ENCODE peak calls at places on chromosomes 5 and 9, in eight cellular contexts. One of them, this sample, is unnamed.

GRCh38 chr9:71285191-71285656 is 163.8 kb upstream of the TRPM3 start:
- DNase-seq in fibroblast of lung: peak; percentile 46
- DNase-seq in esophagus squamous epithelium: no peak
- DNase-seq in BE2C: peak; percentile 65
- DNase-seq in heart left ventricle: peak; percentile 31
- DNase-seq in kidney epithelial cell: peak; percentile 9
- DNase-seq in SK-N-SH: peak; percentile 32
- DNase-seq in uterus: no peak
- DNase-seq in this sample: peak; percentile 10

GRCh38 chr5:463952-464351 is 21.0 kb downstream of the EXOC3 start:
- DNase-seq in fibroblast of lung: no peak
- DNase-seq in esophagus squamous epithelium: no peak
- DNase-seq in BE2C: no peak
- DNase-seq in heart left ventricle: peak; percentile 11
- DNase-seq in kidney epithelial cell: no peak
- DNase-seq in SK-N-SH: no peak
- DNase-seq in uterus: no peak
- DNase-seq in this sample: no peak

GRCh38 chr5:159678800-159679392 is 237.4 kb upstream of the ADRA1B start:
- DNase-seq in fibroblast of lung: no peak
- DNase-seq in esophagus squamous epithelium: no peak
- DNase-seq in BE2C: no peak
- DNase-seq in heart left ventricle: no peak
- DNase-seq in kidney epithelial cell: no peak
- DNase-seq in SK-N-SH: no peak
- DNase-seq in uterus: no peak
- DNase-seq in this sample: no peak

GRCh38 chr9:96209407-96210031 is 92.5 kb downstream of the HSD17B3 start:
- DNase-seq in fibroblast of lung: peak; percentile 59
- DNase-seq in esophagus squamous epithelium: no peak
- DNase-seq in BE2C: no peak
- DNase-seq in heart left ventricle: no peak
- DNase-seq in kidney epithelial cell: no peak
- DNase-seq in SK-N-SH: no peak
- DNase-seq in uterus: no peak
- DNase-seq in this sample: no peak

GRCh38 chr9:14212116-14212515 is 101.8 kb downstream of the NFIB start:
- DNase-seq in fibroblast of lung: peak; percentile 84
- DNase-seq in esophagus squamous epithelium: no peak
- DNase-seq in BE2C: no peak
- DNase-seq in heart left ventricle: no peak
- DNase-seq in kidney epithelial cell: peak; percentile 51
- DNase-seq in SK-N-SH: no peak
- DNase-seq in uterus: no peak
- DNase-seq in this sample: no peak

GRCh38 chr5:43017438-43017820 is 22.7 kb downstream of the ANXA2R start:
- DNase-seq in fibroblast of lung: peak; percentile 53
- DNase-seq in esophagus squamous epithelium: no peak
- DNase-seq in BE2C: no peak
- DNase-seq in heart left ventricle: peak; percentile 56
- DNase-seq in kidney epithelial cell: no peak
- DNase-seq in SK-N-SH: no peak
- DNase-seq in uterus: no peak
- DNase-seq in this sample: no peak

GRCh38 chr5:139668064-139668880 is 20.1 kb downstream of the CXXC5 start:
- DNase-seq in fibroblast of lung: peak; percentile 58
- DNase-seq in esophagus squamous epithelium: no peak
- DNase-seq in BE2C: peak; percentile 82
- DNase-seq in heart left ventricle: peak; percentile 57
- DNase-seq in kidney epithelial cell: no peak
- DNase-seq in SK-N-SH: peak; percentile 91
- DNase-seq in uterus: no peak
- DNase-seq in this sample: no peak

GRCh38 chr5:2517451-2517850 is 234.0 kb downstream of the IRX2 start:
- DNase-seq in fibroblast of lung: no peak
- DNase-seq in esophagus squamous epithelium: no peak
- DNase-seq in BE2C: no peak
- DNase-seq in heart left ventricle: no peak
- DNase-seq in kidney epithelial cell: no peak
- DNase-seq in SK-N-SH: no peak
- DNase-seq in uterus: no peak
- DNase-seq in this sample: no peak

GRCh38 chr9:37710039-37710438 is 43.6 kb upstream of the TRMT10B start:
- DNase-seq in fibroblast of lung: no peak
- DNase-seq in esophagus squamous epithelium: no peak
- DNase-seq in BE2C: no peak
- DNase-seq in heart left ventricle: no peak
- DNase-seq in kidney epithelial cell: no peak
- DNase-seq in SK-N-SH: no peak
- DNase-seq in uterus: no peak
- DNase-seq in this sample: no peak

GRCh38 chr5:125274938-125275759 is 528.7 kb upstream of the ZNF608 start:
- DNase-seq in fibroblast of lung: peak; percentile 50
- DNase-seq in esophagus squamous epithelium: no peak
- DNase-seq in BE2C: no peak
- DNase-seq in heart left ventricle: no peak
- DNase-seq in kidney epithelial cell: no peak
- DNase-seq in SK-N-SH: no peak
- DNase-seq in uterus: peak; percentile 17
- DNase-seq in this sample: no peak

GRCh38 chr5:18744441-18744840 is 1110.2 kb downstream of the TAF11L14 start:
- DNase-seq in fibroblast of lung: no peak
- DNase-seq in esophagus squamous epithelium: no peak
- DNase-seq in BE2C: no peak
- DNase-seq in heart left ventricle: no peak
- DNase-seq in kidney epithelial cell: no peak
- DNase-seq in SK-N-SH: no peak
- DNase-seq in uterus: no peak
- DNase-seq in this sample: no peak

GRCh38 chr5:126877011-126877410 is 100.1 kb downstream of the LMNB1 start:
- DNase-seq in fibroblast of lung: no peak
- DNase-seq in esophagus squamous epithelium: no peak
- DNase-seq in BE2C: no peak
- DNase-seq in heart left ventricle: no peak
- DNase-seq in kidney epithelial cell: no peak
- DNase-seq in SK-N-SH: no peak
- DNase-seq in uterus: no peak
- DNase-seq in this sample: no peak

GRCh38 chr5:31965227-31965626 is 208.9 kb downstream of the GOLPH3 start:
- DNase-seq in fibroblast of lung: no peak
- DNase-seq in esophagus squamous epithelium: no peak
- DNase-seq in BE2C: no peak
- DNase-seq in heart left ventricle: no peak
- DNase-seq in kidney epithelial cell: no peak
- DNase-seq in SK-N-SH: no peak
- DNase-seq in uterus: no peak
- DNase-seq in this sample: no peak

GRCh38 chr5:176796411-176796810 is 13.9 kb upstream of the UNC5A start:
- DNase-seq in fibroblast of lung: no peak
- DNase-seq in esophagus squamous epithelium: no peak
- DNase-seq in BE2C: no peak
- DNase-seq in heart left ventricle: no peak
- DNase-seq in kidney epithelial cell: no peak
- DNase-seq in SK-N-SH: no peak
- DNase-seq in uterus: no peak
- DNase-seq in this sample: no peak

GRCh38 chr5:158938181-158938580 is 161.5 kb downstream of the EBF1 start:
- DNase-seq in fibroblast of lung: no peak
- DNase-seq in esophagus squamous epithelium: no peak
- DNase-seq in BE2C: no peak
- DNase-seq in heart left ventricle: peak; percentile 30
- DNase-seq in kidney epithelial cell: no peak
- DNase-seq in SK-N-SH: no peak
- DNase-seq in uterus: no peak
- DNase-seq in this sample: no peak

GRCh38 chr5:1017691-1018455 is 9.3 kb downstream of the NKD2 start:
- DNase-seq in fibroblast of lung: no peak
- DNase-seq in esophagus squamous epithelium: no peak
- DNase-seq in BE2C: no peak
- DNase-seq in heart left ventricle: no peak
- DNase-seq in kidney epithelial cell: no peak
- DNase-seq in SK-N-SH: no peak
- DNase-seq in uterus: no peak
- DNase-seq in this sample: no peak

GRCh38 chr9:133994359-133995011 is 2.4 kb upstream of the VAV2 start:
- DNase-seq in fibroblast of lung: peak; percentile 45
- DNase-seq in esophagus squamous epithelium: no peak
- DNase-seq in BE2C: peak; percentile 91
- DNase-seq in heart left ventricle: peak; percentile 83
- DNase-seq in kidney epithelial cell: no peak
- DNase-seq in SK-N-SH: peak; percentile 92
- DNase-seq in uterus: peak; percentile 69
- DNase-seq in this sample: peak; percentile 86

GRCh38 chr5:116892993-116893392 is 318.4 kb upstream of the SEMA6A start:
- DNase-seq in fibroblast of lung: no peak
- DNase-seq in esophagus squamous epithelium: no peak
- DNase-seq in BE2C: no peak
- DNase-seq in heart left ventricle: no peak
- DNase-seq in kidney epithelial cell: no peak
- DNase-seq in SK-N-SH: no peak
- DNase-seq in uterus: no peak
- DNase-seq in this sample: no peak

GRCh38 chr5:14726066-14726838 is 61.7 kb downstream of the OTULIN start:
- DNase-seq in fibroblast of lung: peak; percentile 80
- DNase-seq in esophagus squamous epithelium: no peak
- DNase-seq in BE2C: no peak
- DNase-seq in heart left ventricle: no peak
- DNase-seq in kidney epithelial cell: no peak
- DNase-seq in SK-N-SH: no peak
- DNase-seq in uterus: no peak
- DNase-seq in this sample: no peak

GRCh38 chr5:124343451-124343867 is 403.0 kb downstream of the ZNF608 start:
- DNase-seq in fibroblast of lung: peak; percentile 99
- DNase-seq in esophagus squamous epithelium: no peak
- DNase-seq in BE2C: no peak
- DNase-seq in heart left ventricle: no peak
- DNase-seq in kidney epithelial cell: peak; percentile 79
- DNase-seq in SK-N-SH: no peak
- DNase-seq in uterus: no peak
- DNase-seq in this sample: no peak

GRCh38 chr9:96555567-96556386 is 63.9 kb downstream of the CDC14B start:
- DNase-seq in fibroblast of lung: peak; percentile 52
- DNase-seq in esophagus squamous epithelium: no peak
- DNase-seq in BE2C: no peak
- DNase-seq in heart left ventricle: no peak
- DNase-seq in kidney epithelial cell: no peak
- DNase-seq in SK-N-SH: no peak
- DNase-seq in uterus: no peak
- DNase-seq in this sample: no peak

DNA sequence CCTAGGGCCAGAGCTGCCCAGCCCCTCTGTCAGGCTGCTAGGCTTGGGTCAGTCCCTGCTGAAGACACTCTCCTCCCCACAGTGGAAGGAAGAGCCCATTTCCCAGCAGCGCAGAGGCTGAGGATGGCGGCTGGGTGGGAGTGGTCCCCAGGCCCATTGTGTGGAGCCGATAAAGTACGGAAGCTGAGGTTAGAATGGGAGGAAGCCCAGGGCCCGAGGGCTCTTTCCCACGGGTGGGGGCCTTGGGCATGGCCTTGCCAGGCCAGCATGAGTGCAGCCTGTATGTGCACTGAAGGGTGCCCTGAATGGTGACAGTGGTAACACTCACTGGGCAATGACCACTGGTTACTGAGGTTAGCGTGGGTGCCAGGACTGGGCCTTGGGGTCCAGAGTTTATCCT is 125.9 kb downstream of the RGS3 start:
- DNase-seq in fibroblast of lung: no peak
- DNase-seq in esophagus squamous epithelium: no peak
- DNase-seq in BE2C: no peak
- DNase-seq in heart left ventricle: peak; percentile 71
- DNase-seq in kidney epithelial cell: no peak
- DNase-seq in SK-N-SH: no peak
- DNase-seq in uterus: peak; percentile 39
- DNase-seq in this sample: no peak
- TF ChIP-seq CTCF in fibroblast of lung: no peak
- TF ChIP-seq CTCF in esophagus squamous epithelium: no peak
- TF ChIP-seq CTCF in BE2C: no peak
- TF ChIP-seq CTCF in heart left ventricle: no peak
- TF ChIP-seq CTCF in kidney epithelial cell: no peak
- TF ChIP-seq CTCF in SK-N-SH: no peak
- TF ChIP-seq CTCF in uterus: no peak
- TF ChIP-seq CTCF in this sample: no peak

GRCh38 chr5:88897748-88898147 is 14.8 kb upstream of the MEF2C start:
- DNase-seq in fibroblast of lung: no peak
- DNase-seq in esophagus squamous epithelium: no peak
- DNase-seq in BE2C: no peak
- DNase-seq in heart left ventricle: no peak
- DNase-seq in kidney epithelial cell: no peak
- DNase-seq in SK-N-SH: no peak
- DNase-seq in uterus: no peak
- DNase-seq in this sample: no peak
- TF ChIP-seq CTCF in fibroblast of lung: no peak
- TF ChIP-seq CTCF in esophagus squamous epithelium: no peak
- TF ChIP-seq CTCF in BE2C: no peak
- TF ChIP-seq CTCF in heart left ventricle: no peak
- TF ChIP-seq CTCF in kidney epithelial cell: no peak
- TF ChIP-seq CTCF in SK-N-SH: no peak
- TF ChIP-seq CTCF in uterus: no peak
- TF ChIP-seq CTCF in this sample: no peak

GRCh38 chr9:95003694-95004451 is 277.4 kb downstream of the AOPEP start:
- DNase-seq in fibroblast of lung: peak; percentile 69
- DNase-seq in esophagus squamous epithelium: no peak
- DNase-seq in BE2C: peak; percentile 67
- DNase-seq in heart left ventricle: peak; percentile 71
- DNase-seq in kidney epithelial cell: no peak
- DNase-seq in SK-N-SH: peak; percentile 80
- DNase-seq in uterus: peak; percentile 65
- DNase-seq in this sample: no peak
- TF ChIP-seq CTCF in fibroblast of lung: peak; percentile 20
- TF ChIP-seq CTCF in esophagus squamous epithelium: no peak
- TF ChIP-seq CTCF in BE2C: peak; percentile 8
- TF ChIP-seq CTCF in heart left ventricle: no peak
- TF ChIP-seq CTCF in kidney epithelial cell: peak; percentile 16
- TF ChIP-seq CTCF in SK-N-SH: peak; percentile 25
- TF ChIP-seq CTCF in uterus: no peak
- TF ChIP-seq CTCF in this sample: peak; percentile 24

GRCh38 chr9:110130791-110131416 is 77.1 kb downstream of the C9orf152 start:
- DNase-seq in fibroblast of lung: no peak
- DNase-seq in esophagus squamous epithelium: no peak
- DNase-seq in BE2C: no peak
- DNase-seq in heart left ventricle: no peak
- DNase-seq in kidney epithelial cell: no peak
- DNase-seq in SK-N-SH: no peak
- DNase-seq in uterus: no peak
- DNase-seq in this sample: no peak
- TF ChIP-seq CTCF in fibroblast of lung: no peak
- TF ChIP-seq CTCF in esophagus squamous epithelium: no peak
- TF ChIP-seq CTCF in BE2C: no peak
- TF ChIP-seq CTCF in heart left ventricle: no peak
- TF ChIP-seq CTCF in kidney epithelial cell: no peak
- TF ChIP-seq CTCF in SK-N-SH: no peak
- TF ChIP-seq CTCF in uterus: no peak
- TF ChIP-seq CTCF in this sample: no peak

This sample was measured in progenitor cell of endocrine pancreas.